ENCODE peak calls at places on chromosomes 11 and 22, in six cellular contexts. P is NCI-H510A treated with DMSO at 0.1 percent for 48 hours, G is neural crest cell, Q is T1000, N is activated T-cell treated with anti-CD3 and anti-CD28 coated beads for 1 hour, V is brain microvascular endothelial cell. B is an unnamed sample.

GRCh38 chr11:75583710-75584658 is 21.9 kb downstream of the SERPINH1 start:
- DNase-seq in Q (no peak), G (peak; percentile 43), V (no peak), N (no peak), P (peak; percentile 63), B (no peak)

GRCh38 chr11:74896311-74896710 is 52.6 kb downstream of the XRRA1 start:
- DNase-seq in G (no peak), P (no peak), V (no peak), Q (no peak), N (no peak), B (no peak)

GRCh38 chr11:120747801-120748484 is 236.4 kb downstream of the GRIK4 start:
- DNase-seq in G (no peak), Q (no peak), V (no peak), N (no peak), P (no peak), B (no peak)

GRCh38 chr11:101583180-101584128 is at the start of gene TRPC6:
- DNase-seq in P (peak; percentile 2), N (no peak), V (peak; percentile 25), G (peak; percentile 14), Q (peak; percentile 15), B (no peak)

GRCh38 chr11:44609028-44609782 is 43.7 kb downstream of the CD82 start:
- DNase-seq in P (peak; percentile 11), V (no peak), G (no peak), N (no peak), Q (no peak), B (no peak)

GRCh38 chr11:123202155-123202714 is 7.2 kb upstream of the CLMP start:
- DNase-seq in Q (no peak), P (no peak), G (no peak), V (peak; percentile 40), N (no peak), B (peak; percentile 56)

GRCh38 chr22:22754268-22754657 is 109.8 kb downstream of the GGTLC2 start:
- DNase-seq in N (no peak), V (no peak), Q (no peak), P (no peak), G (no peak), B (no peak)

GRCh38 chr11:83661491-83662350 is 375.6 kb upstream of the CCDC90B start:
- DNase-seq in Q (no peak), G (no peak), P (no peak), N (no peak), V (no peak), B (no peak)

GRCh38 chr11:86383314-86383713 is 8.6 kb downstream of the CCDC81 start:
- DNase-seq in G (no peak), V (no peak), N (no peak), Q (no peak), P (no peak), B (no peak)

GRCh38 chr11:64638829-64639228 is 47.8 kb downstream of the SLC22A12 start:
- DNase-seq in G (no peak), Q (no peak), N (no peak), V (no peak), P (no peak), B (no peak)

GRCh38 chr11:57434640-57435546 is 8.0 kb upstream of the SLC43A3 start:
- DNase-seq in N (no peak), P (peak; percentile 56), G (no peak), Q (no peak), V (peak; percentile 81), B (peak; percentile 96)

GRCh38 chr11:71130106-71130505 is 122.3 kb downstream of the SHANK2 start:
- DNase-seq in Q (no peak), N (no peak), G (no peak), V (no peak), P (no peak), B (no peak)

GRCh38 chr11:27600656-27601055 is 94.1 kb upstream of the LIN7C start:
- DNase-seq in V (no peak), Q (no peak), P (no peak), G (no peak), N (no peak), B (no peak)

GRCh38 chr11:29200776-29201574 is 815.9 kb downstream of the KCNA4 start:
- DNase-seq in N (no peak), V (no peak), G (no peak), P (no peak), Q (no peak), B (no peak)

GRCh38 chr22:22721681-22722309 is 77.4 kb downstream of the GGTLC2 start:
- DNase-seq in N (peak; percentile 20), P (no peak), G (no peak), V (peak; percentile 53), Q (no peak), B (peak; percentile 87)

GRCh38 chr11:22343411-22344032 is 5.3 kb downstream of the SLC17A6 start:
- DNase-seq in P (no peak), V (no peak), Q (no peak), G (no peak), N (no peak), B (no peak)

GRCh38 chr22:50474711-50475651 is at the start of gene SBF1:
- DNase-seq in N (peak; percentile 83), V (peak; percentile 65), Q (peak; percentile 65), P (peak; percentile 80), G (peak; percentile 86), B (peak; percentile 88)